ENCODE peak calls at places on chromosomes 16 and 17, in six cellular contexts. Q is C1 segment of cervical spinal cord, C is GM19239, D is HEK293T, K is anterior cingulate cortex, E is DMS 273 treated with DMSO at 0.1 percent for 48 hours. W is an unnamed sample.
A peak's percentile ranks its signal among the peaks of the same experiment; 100 is the strongest.

GRCh38 chr16:31129568-31130335 is 5.8 kb downstream of the PRSS8 start:
- DNase-seq in Q (no peak), C (no peak), D (no peak), K (no peak), E (no peak), W (peak; percentile 48)

GRCh38 chr16:11038777-11039176 is 94.4 kb downstream of the CLEC16A start:
- DNase-seq in Q (no peak), C (no peak), D (no peak), K (no peak), E (no peak), W (peak; percentile 24)

GRCh38 chr17:16962804-16963203 is 9.1 kb downstream of the TNFRSF13B start:
- DNase-seq in Q (no peak), C (no peak), D (no peak), K (no peak), E (no peak), W (no peak)

GRCh38 chr17:16889088-16889465 is 82.8 kb downstream of the TNFRSF13B start:
- DNase-seq in Q (no peak), C (no peak), D (no peak), K (no peak), E (no peak), W (no peak)

GRCh38 chr17:69179227-69179952 is 37.7 kb upstream of the ABCA6 start:
- DNase-seq in Q (no peak), C (no peak), D (no peak), K (no peak), E (no peak), W (no peak)

GRCh38 chr17:80720624-80721577 is 176.3 kb downstream of the RPTOR start:
- DNase-seq in Q (peak; percentile 54), C (no peak), D (no peak), K (no peak), E (no peak), W (peak; percentile 37)

GRCh38 chr16:67773099-67773498 is 33.3 kb downstream of the RANBP10 start:
- DNase-seq in Q (peak; percentile 38), C (no peak), D (no peak), K (no peak), E (no peak), W (peak; percentile 14)

GRCh38 chr16:28027055-28027454 is 36.5 kb downstream of the GSG1L start:
- DNase-seq in Q (no peak), C (no peak), D (no peak), K (no peak), E (no peak), W (no peak)

GRCh38 chr17:50918933-50919296 is 52.8 kb upstream of the TOB1 start:
- DNase-seq in Q (peak; percentile 29), C (no peak), D (no peak), K (peak; percentile 33), E (no peak), W (peak; percentile 67)

GRCh38 chr17:29643817-29644160 is 21.1 kb upstream of the CORO6 start:
- DNase-seq in Q (no peak), C (no peak), D (no peak), K (no peak), E (peak; percentile 37), W (no peak)

GRCh38 chr17:57045868-57046671 is 39.0 kb upstream of the AKAP1 start:
- DNase-seq in Q (no peak), C (peak; percentile 40), D (no peak), K (no peak), E (no peak), W (peak; percentile 52)

GRCh38 chr16:58882292-58882691 is 148.2 kb upstream of the GOT2 start:
- DNase-seq in Q (no peak), C (peak; percentile 16), D (no peak), K (no peak), E (no peak), W (no peak)

GRCh38 chr17:57876023-57876865 is 26.4 kb upstream of the MRPS23 start:
- DNase-seq in Q (no peak), C (no peak), D (no peak), K (no peak), E (no peak), W (no peak)

GRCh38 chr16:1776672-1776955 is 3.7 kb upstream of the MRPS34 start:
- DNase-seq in Q (no peak), C (no peak), D (no peak), K (no peak), E (no peak), W (peak; percentile 8)

GRCh38 chr16:17379121-17379571 is 91.6 kb downstream of the XYLT1 start:
- DNase-seq in Q (no peak), C (no peak), D (no peak), K (no peak), E (no peak), W (peak; percentile 54)

GRCh38 chr16:56625943-56626654 is 518 bp downstream of the MT1E start:
- DNase-seq in Q (peak; percentile 31), C (no peak), D (no peak), K (no peak), E (no peak), W (peak; percentile 56)

GRCh38 chr17:67974186-67974585 is 22.1 kb downstream of the C17orf58 start:
- DNase-seq in Q (no peak), C (no peak), D (no peak), K (no peak), E (no peak), W (no peak)